ENCODE peak calls at places on chromosomes 11 and 22, in four cellular contexts. T is A549, N is K562, W is breast epithelium. F is an unnamed sample.

GRCh38 chr11:120235024-120235628 is 4.8 kb upstream of the POU2F3 start:
- DNase-seq in T (peak; percentile 64), N (peak; percentile 83), W (peak; percentile 78), F (peak; percentile 66)

GRCh38 chr11:65898656-65899355 is 1.4 kb downstream of the FOSL1 start:
- DNase-seq in T (no peak), N (no peak), W (no peak), F (no peak)

GRCh38 chr11:128625316-128625715 is 38.0 kb upstream of the ETS1 start:
- DNase-seq in T (no peak), N (no peak), W (no peak), F (no peak)

GRCh38 chr11:79971255-79971654 is 530.4 kb upstream of the TENM4 start:
- DNase-seq in T (no peak), N (no peak), W (no peak), F (no peak)

GRCh38 chr11:126830216-126830615 is 170.4 kb downstream of the KIRREL3 start:
- DNase-seq in T (no peak), N (no peak), W (no peak), F (no peak)

GRCh38 chr22:33785283-33785991 is 134.8 kb downstream of the LARGE1 start:
- DNase-seq in T (no peak), N (no peak), W (no peak), F (no peak)

GRCh38 chr22:32334640-32335365 is 22.9 kb upstream of the RFPL3 start:
- DNase-seq in T (no peak), N (no peak), W (no peak), F (no peak)

GRCh38 chr22:18033204-18033998 is 9.0 kb upstream of the MICAL3 start:
- DNase-seq in T (no peak), N (no peak), W (no peak), F (no peak)

GRCh38 chr11:122524532-122524882 is 131.0 kb upstream of the UBASH3B start:
- DNase-seq in T (no peak), N (no peak), W (no peak), F (no peak)

GRCh38 chr11:75563978-75564552 is 2.0 kb downstream of the SERPINH1 start:
- DNase-seq in T (no peak), N (peak; percentile 76), W (no peak), F (peak; percentile 57)

GRCh38 chr11:123640677-123641494 is 13.5 kb downstream of the SCN3B start:
- DNase-seq in T (peak; percentile 43), N (peak; percentile 79), W (no peak), F (peak; percentile 39)

GRCh38 chr22:49095366-49095765 is 732.3 kb downstream of the BRD1 start:
- DNase-seq in T (no peak), N (no peak), W (no peak), F (no peak)

GRCh38 chr11:13337986-13338436 is 60.4 kb downstream of the BMAL1 start:
- DNase-seq in T (peak; percentile 43), N (no peak), W (no peak), F (no peak)

GRCh38 chr11:19919050-19919561 is 206.5 kb downstream of the NAV2 start:
- DNase-seq in T (peak; percentile 32), N (no peak), W (peak; percentile 76), F (no peak)

GRCh38 chr11:16825091-16825490 is 86.6 kb downstream of the C11orf58 start:
- DNase-seq in T (no peak), N (no peak), W (no peak), F (no peak)

GRCh38 chr11:101583180-101584128 is at the start of gene TRPC6:
- DNase-seq in T (peak; percentile 33), N (no peak), W (peak; percentile 71), F (no peak)

GRCh38 chr11:101176381-101176780 is 46.8 kb upstream of the PGR start:
- DNase-seq in T (no peak), N (no peak), W (no peak), F (no peak)

GRCh38 chr11:125344846-125345705 is 151.0 kb downstream of the FEZ1 start:
- DNase-seq in T (no peak), N (no peak), W (no peak), F (no peak)

GRCh38 chr22:29351042-29351441 is 35.5 kb upstream of the RASL10A start:
- DNase-seq in T (no peak), N (no peak), W (no peak), F (no peak)

GRCh38 chr11:84580338-84580737 is 1046.8 kb downstream of the DLG2 start:
- DNase-seq in T (no peak), N (no peak), W (no peak), F (no peak)

GRCh38 chr11:2802389-2803185 is 83.0 kb downstream of the CDKN1C start:
- DNase-seq in T (no peak), N (no peak), W (peak; percentile 15), F (no peak)

GRCh38 chr11:6431861-6432260 is 8.9 kb downstream of the HPX start:
- DNase-seq in T (peak; percentile 48), N (no peak), W (peak; percentile 67), F (no peak)

GRCh38 chr22:30609260-30610185 is 2.5 kb downstream of the TCN2 start:
- DNase-seq in T (peak; percentile 78), N (peak; percentile 83), W (no peak), F (peak; percentile 81)

GRCh38 chr11:11155962-11156815 is 196.9 kb downstream of the CSNK2A3 start:
- DNase-seq in T (peak; percentile 32), N (peak; percentile 77), W (no peak), F (peak; percentile 35)

GRCh38 chr11:95111923-95112540 is 22.4 kb downstream of the ENDOD1 start:
- DNase-seq in T (no peak), N (no peak), W (no peak), F (no peak)

GRCh38 chr11:64204464-64204989 is 2.0 kb upstream of the FERMT3 start:
- DNase-seq in T (peak; percentile 94), N (peak; percentile 79), W (peak; percentile 87), F (peak; percentile 97)
- TF ChIP-seq POLR2A in T (no peak), N (peak; percentile 56), W (no peak), F (no peak)

GRCh38 chr11:64251986-64252837 is 882 bp downstream of the PLCB3 start:
- DNase-seq in T (peak; percentile 69), N (peak; percentile 74), W (no peak), F (peak; percentile 46)
- TF ChIP-seq POLR2A in T (peak; percentile 60), N (peak; percentile 76), W (no peak), F (no peak)

DNA sequence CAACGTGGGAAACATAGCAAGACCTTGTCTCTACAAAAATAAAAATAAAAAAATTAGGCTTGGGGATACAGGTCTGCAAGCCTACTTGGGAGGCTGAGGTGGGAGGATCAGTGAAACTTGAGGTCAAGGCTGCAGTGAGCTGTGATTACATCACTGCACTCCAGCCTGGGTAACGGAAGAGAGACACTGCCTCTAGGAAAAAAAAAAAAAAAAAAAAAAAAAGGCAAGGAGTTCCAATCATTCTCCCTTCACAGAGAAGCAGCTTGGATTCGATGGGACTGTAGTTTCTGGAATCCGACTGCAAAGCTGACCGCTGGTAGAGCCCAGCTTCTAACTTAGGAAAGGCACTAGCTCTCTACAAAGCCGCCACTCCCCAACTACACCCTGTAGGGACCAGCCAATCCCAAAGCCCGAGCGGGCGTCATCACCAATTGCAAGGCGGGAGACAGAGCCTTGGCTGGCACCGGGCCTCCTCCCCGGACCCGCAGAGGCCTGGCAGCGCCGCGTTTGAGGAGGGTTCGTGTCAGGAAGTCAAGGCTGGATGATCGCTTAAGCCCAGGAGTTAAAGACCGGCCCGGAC is 699 bp upstream of the DDB2 start:
- DNase-seq in T (peak; percentile 96), N (no peak), W (peak; percentile 92), F (peak; percentile 92)
- TF ChIP-seq POLR2A in T (peak; percentile 79), N (no peak), W (peak; percentile 36), F (no peak)

GRCh38 chr22:24582111-24582814 is 10.6 kb downstream of the LRRC75B start:
- DNase-seq in T (no peak), N (no peak), W (no peak), F (no peak)
- TF ChIP-seq POLR2A in T (no peak), N (no peak), W (no peak), F (no peak)

GRCh38 chr11:47915407-47916137 is 64.8 kb upstream of the PTPRJ start:
- DNase-seq in T (no peak), N (no peak), W (no peak), F (no peak)

GRCh38 chr11:47914743-47915142 is 65.6 kb upstream of the PTPRJ start:
- DNase-seq in T (no peak), N (no peak), W (no peak), F (no peak)

GRCh38 chr11:47918370-47918690 is 62.0 kb upstream of the PTPRJ start:
- DNase-seq in T (no peak), N (no peak), W (no peak), F (no peak)

GRCh38 chr11:47917643-47918369 is 62.6 kb upstream of the PTPRJ start:
- DNase-seq in T (peak; percentile 80), N (peak; percentile 78), W (peak; percentile 42), F (peak; percentile 64)

DNA sequence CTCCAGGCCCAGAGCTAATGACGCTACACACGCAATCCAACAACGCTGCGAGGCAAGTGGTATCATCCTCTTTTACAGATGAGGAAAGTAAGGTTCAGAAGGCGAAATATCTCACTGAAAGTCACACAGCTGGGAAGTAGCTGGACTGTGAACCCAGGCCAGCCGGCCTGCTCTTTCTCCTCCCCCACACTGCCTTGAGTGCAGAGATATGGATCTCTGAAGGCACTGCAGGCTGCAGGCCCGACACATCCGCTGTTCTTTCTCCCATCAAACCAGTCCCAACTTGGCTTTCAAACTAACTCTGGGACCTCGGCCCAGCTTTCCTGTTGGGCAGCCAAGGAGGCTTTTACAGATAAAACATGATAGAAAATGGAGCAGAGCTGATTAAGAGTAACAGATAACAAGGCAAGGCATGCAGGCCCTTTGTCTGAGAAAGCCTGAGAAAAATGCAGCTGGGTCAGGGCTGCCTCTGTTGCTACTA is 64.0 kb upstream of the PTPRJ start:
- DNase-seq in T (no peak), N (peak; percentile 45), W (no peak), F (peak; percentile 23)
- TF ChIP-seq POLR2A in T (no peak), N (no peak), W (no peak), F (no peak)

GRCh38 chr22:25741692-25742626 is at the start of gene MYO18B:
- DNase-seq in T (no peak), N (peak; percentile 89), W (no peak), F (peak; percentile 61)
- TF ChIP-seq POLR2A in T (no peak), N (peak; percentile 74), W (no peak), F (no peak)

GRCh38 chr11:88801484-88802123 is 264.2 kb downstream of the GRM5 start:
- DNase-seq in T (no peak), N (no peak), W (no peak), F (no peak)

GRCh38 chr11:88799749-88800500 is 265.9 kb downstream of the GRM5 start:
- DNase-seq in T (no peak), N (no peak), W (no peak), F (no peak)
- TF ChIP-seq POLR2A in T (no peak), N (no peak), W (no peak), F (no peak)

GRCh38 chr11:118910309-118911112 is 15.2 kb downstream of the BCL9L start:
- DNase-seq in T (no peak), N (peak; percentile 80), W (peak; percentile 89), F (peak; percentile 39)
- TF ChIP-seq POLR2A in T (peak; percentile 8), N (peak; percentile 53), W (no peak), F (no peak)

GRCh38 chr11:102850973-102851745 is 7.8 kb upstream of the MMP3 start:
- DNase-seq in T (no peak), N (no peak), W (no peak), F (no peak)
- TF ChIP-seq POLR2A in T (no peak), N (no peak), W (no peak), F (no peak)

F was measured in erythroblast.